ENCODE peak calls at places on chromosomes 7 and 10, in eight cellular contexts. O is AG04450, K is hepatocyte, R is WERI-Rb-1, H is prostate gland, M is SJCRH30, X is GM23338, C is neural progenitor cell. V is an unnamed sample.
A peak's percentile ranks its signal among the peaks of the same experiment; 100 is the strongest.

GRCh38 chr7:44755698-44756627 is 7.3 kb downstream of the ZMIZ2 start:
- DNase-seq in H (no peak), C (no peak), K (no peak), M (no peak), O (no peak), X (no peak), R (no peak), V (no peak)

GRCh38 chr7:99762680-99763327 is 21.2 kb downstream of the CYP3A4 start:
- DNase-seq in X (no peak), K (peak; percentile 54), R (no peak), M (no peak), C (no peak), O (peak; percentile 7), H (peak; percentile 51), V (no peak)

GRCh38 chr10:102120987-102121738 is 995 bp upstream of the LDB1 start:
- DNase-seq in R (peak; percentile 74), K (peak; percentile 85), C (peak; percentile 89), H (peak; percentile 82), X (peak; percentile 98), M (peak; percentile 93), O (peak; percentile 84), V (peak; percentile 66)

GRCh38 chr10:126583507-126584200 is 86.8 kb downstream of the C10orf90 start:
- DNase-seq in M (peak; percentile 41), H (no peak), X (no peak), O (no peak), C (no peak), R (no peak), K (no peak), V (no peak)

GRCh38 chr7:113159746-113160339 is 41.5 kb upstream of the SMIM30 start:
- DNase-seq in C (peak; percentile 63), M (peak; percentile 81), X (peak; percentile 85), H (no peak), O (peak; percentile 3), K (peak; percentile 50), R (peak; percentile 50), V (no peak)

GRCh38 chr7:47817922-47818321 is 130.3 kb downstream of the PKD1L1 start:
- DNase-seq in H (no peak), X (no peak), O (no peak), M (no peak), C (no peak), K (no peak), R (no peak), V (no peak)

GRCh38 chr10:14032406-14032998 is 298.2 kb downstream of the FRMD4A start:
- DNase-seq in C (peak; percentile 74), X (peak; percentile 88), M (no peak), H (no peak), O (no peak), R (peak; percentile 30), K (peak; percentile 28), V (no peak)

GRCh38 chr10:132516771-132517725 is 20.5 kb upstream of the INPP5A start:
- DNase-seq in X (peak; percentile 94), O (peak; percentile 91), C (peak; percentile 55), K (peak; percentile 95), R (peak; percentile 69), H (peak; percentile 63), M (peak; percentile 70), V (peak; percentile 80)

GRCh38 chr7:134513169-134513752 is 14.1 kb upstream of the AKR1B10 start:
- DNase-seq in R (peak; percentile 56), O (no peak), H (peak; percentile 17), X (peak; percentile 83), K (peak; percentile 74), C (peak; percentile 66), M (peak; percentile 75), V (peak; percentile 18)

GRCh38 chr10:79435271-79436065 is 10.0 kb downstream of the ZCCHC24 start:
- DNase-seq in K (no peak), C (peak; percentile 41), O (no peak), R (no peak), H (no peak), X (no peak), M (no peak), V (no peak)

DNA sequence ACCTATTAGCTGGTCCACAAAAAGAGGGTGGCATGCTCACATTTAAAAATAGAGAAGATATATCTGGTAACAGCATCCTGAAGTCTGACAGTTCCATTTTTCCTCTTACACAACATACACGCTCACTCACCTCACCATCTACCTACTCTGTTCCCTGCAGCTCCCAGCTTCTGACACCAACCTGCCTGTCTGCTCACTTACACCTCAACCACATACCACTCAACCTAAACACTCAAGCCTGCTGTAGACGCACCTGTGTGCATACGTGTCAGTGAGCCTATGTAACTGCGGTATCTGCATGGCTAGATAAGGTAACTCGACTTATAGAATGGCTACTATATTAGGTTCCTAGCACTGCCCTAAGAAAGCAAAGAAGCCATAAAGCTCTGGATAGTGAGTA is 174.9 kb downstream of the DGKI start:
- DNase-seq in M (no peak), R (no peak), H (no peak), K (no peak), O (no peak), X (no peak), C (no peak), V (no peak)
- H3K27me3 ChIP-seq in M (peaks cover 3% of the 10 kb centered on the region), R (no peaks in the 10 kb centered on the region), H (no peaks in the 10 kb centered on the region), K (no peaks in the 10 kb centered on the region), O (no peaks in the 10 kb centered on the region), X (no peaks in the 10 kb centered on the region), C (no peaks in the 10 kb centered on the region), V (no peaks in the 10 kb centered on the region)

GRCh38 chr10:123150986-123151738 is 3.0 kb upstream of the BUB3 start:
- DNase-seq in O (no peak), C (peak; percentile 71), R (peak; percentile 47), H (no peak), M (no peak), K (no peak), X (peak; percentile 89), V (no peak)
- H3K27me3 ChIP-seq in O (peaks cover 64% of the 10 kb centered on the region), C (peaks cover 76% of the 10 kb centered on the region), R (peaks cover 69% of the 10 kb centered on the region), H (peaks cover 46% of the 10 kb centered on the region), M (no peaks in the 10 kb centered on the region), K (peaks cover 72% of the 10 kb centered on the region), X (peaks cover 69% of the 10 kb centered on the region), V (peaks cover 74% of the 10 kb centered on the region)

DNA sequence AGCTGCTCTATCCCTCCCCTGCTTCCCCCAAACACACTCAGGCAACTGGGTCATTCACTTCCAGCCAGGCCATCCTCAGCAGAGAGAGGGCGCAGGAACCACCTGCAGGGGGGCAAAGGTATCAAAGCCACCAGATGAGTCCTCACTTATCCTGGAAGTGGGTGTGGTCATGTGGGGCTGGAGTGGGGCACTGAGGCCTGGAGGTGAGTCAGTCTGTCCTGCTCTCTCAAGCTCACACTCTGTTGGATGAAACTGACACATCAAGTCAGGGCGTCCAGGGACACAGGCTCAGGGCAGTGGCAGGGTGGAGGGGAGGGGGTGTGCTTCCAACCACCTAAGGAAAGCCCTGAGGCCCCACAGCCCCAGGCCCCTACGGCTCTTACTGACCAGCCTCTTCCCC is 8.0 kb upstream of the ELFN1 start:
- DNase-seq in X (no peak), R (no peak), O (no peak), K (no peak), H (no peak), C (no peak), M (no peak), V (no peak)
- H3K27me3 ChIP-seq in X (peaks cover 52% of the 10 kb centered on the region), R (no peaks in the 10 kb centered on the region), O (peaks cover 30% of the 10 kb centered on the region), K (peaks cover 50% of the 10 kb centered on the region), H (peaks cover 12% of the 10 kb centered on the region), C (peaks cover 69% of the 10 kb centered on the region), M (no peaks in the 10 kb centered on the region), V (peaks cover 73% of the 10 kb centered on the region)

DNA sequence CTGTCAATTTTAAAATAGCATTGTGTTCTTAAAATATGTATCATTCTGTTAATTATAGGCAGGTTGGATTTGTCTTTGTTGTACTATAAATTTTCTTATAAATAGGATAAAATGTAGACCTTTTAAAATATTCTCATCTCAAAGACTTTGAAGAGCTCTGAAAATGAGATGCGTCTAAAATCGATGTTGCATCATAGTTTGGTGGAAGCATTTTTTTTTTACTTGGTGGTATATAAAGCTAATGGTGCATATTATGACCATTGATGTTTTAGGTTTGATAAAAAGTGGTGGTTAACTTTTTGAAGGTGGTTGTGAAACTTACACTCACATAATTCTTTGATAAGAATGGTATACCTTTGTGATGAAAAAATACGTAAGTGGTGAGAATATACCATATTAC is 69.1 kb downstream of the ZNRF2 start:
- DNase-seq in X (no peak), O (no peak), C (no peak), R (no peak), M (no peak), H (no peak), K (no peak), V (no peak)
- H3K27me3 ChIP-seq in X (no peaks in the 10 kb centered on the region), O (no peaks in the 10 kb centered on the region), C (no peaks in the 10 kb centered on the region), R (no peaks in the 10 kb centered on the region), M (no peaks in the 10 kb centered on the region), H (no peaks in the 10 kb centered on the region), K (no peaks in the 10 kb centered on the region), V (no peaks in the 10 kb centered on the region)